ENCODE peak calls at places on chromosomes 4 and X, in seven cellular contexts. M, P, Z, G, O, C and E are unnamed samples.

GRCh38 chrX:87299563-87300160 is 217.9 kb upstream of the KLHL4 start:
- DNase-seq in M (no peak), P (no peak), Z (no peak), G (no peak), O (no peak), C (no peak), E (no peak)

GRCh38 chr4:52919451-52919850 is 57.3 kb downstream of the RASL11B start:
- DNase-seq in M (no peak), P (no peak), Z (no peak), G (no peak), O (no peak), C (no peak), E (no peak)

GRCh38 chr4:138843611-138844010 is 172.0 kb upstream of the NOCT start:
- DNase-seq in M (no peak), P (no peak), Z (no peak), G (no peak), O (no peak), C (no peak), E (no peak)

GRCh38 chr4:168511780-168512467 is 15.1 kb downstream of the PALLD start:
- DNase-seq in M (no peak), P (peak), Z (peak), G (no peak), O (peak), C (no peak), E (peak)

GRCh38 chrX:24293412-24293811 is 20.5 kb downstream of the SUPT20HL2 start:
- DNase-seq in M (no peak), P (no peak), Z (no peak), G (no peak), O (no peak), C (no peak), E (no peak)

GRCh38 chr4:93786149-93786548 is 42.4 kb upstream of the ATOH1 start:
- DNase-seq in M (no peak), P (no peak), Z (no peak), G (no peak), O (no peak), C (no peak), E (no peak)

GRCh38 chr4:151835467-151835866 is 74.7 kb upstream of the GATB start:
- DNase-seq in M (no peak), P (no peak), Z (no peak), G (no peak), O (no peak), C (no peak), E (no peak)

GRCh38 chrX:39854772-39855747 is 242.7 kb downstream of the BCOR start:
- DNase-seq in M (no peak), P (peak), Z (peak), G (no peak), O (peak), C (no peak), E (peak)

GRCh38 chrX:133294126-133294525 is 76.0 kb upstream of the TFDP3 start:
- DNase-seq in M (no peak), P (no peak), Z (no peak), G (no peak), O (no peak), C (no peak), E (no peak)

GRCh38 chrX:155027509-155028066 is 944 bp downstream of the FUNDC2 start:
- DNase-seq in M (no peak), P (no peak), Z (no peak), G (no peak), O (no peak), C (no peak), E (no peak)

GRCh38 chr4:107799634-107800033 is 25.1 kb upstream of the SGMS2 start:
- DNase-seq in M (no peak), P (no peak), Z (no peak), G (no peak), O (no peak), C (no peak), E (no peak)

GRCh38 chr4:181659202-181659601 is 584.0 kb upstream of the TENM3 start:
- DNase-seq in M (no peak), P (no peak), Z (no peak), G (no peak), O (no peak), C (no peak), E (no peak)

GRCh38 chr4:154564311-154564710 is 1.5 kb downstream of the FGB start:
- DNase-seq in M (no peak), P (no peak), Z (no peak), G (no peak), O (no peak), C (no peak), E (no peak)

GRCh38 chr4:41620594-41621256 is 82.8 kb downstream of the LIMCH1 start:
- DNase-seq in M (peak), P (no peak), Z (no peak), G (peak), O (no peak), C (no peak), E (no peak)

GRCh38 chr4:26859762-26860156 is 882 bp upstream of the STIM2 start:
- DNase-seq in M (peak), P (no peak), Z (no peak), G (no peak), O (no peak), C (no peak), E (no peak)

GRCh38 chrX:12975670-12975965 is 708 bp downstream of the TMSB4X start:
- DNase-seq in M (no peak), P (no peak), Z (no peak), G (peak), O (no peak), C (peak), E (no peak)

GRCh38 chr4:142044271-142044670 is 407.9 kb downstream of the IL15 start:
- DNase-seq in M (no peak), P (no peak), Z (no peak), G (no peak), O (no peak), C (no peak), E (no peak)

GRCh38 chr4:125582302-125582701 is 267.5 kb downstream of the FAT4 start:
- DNase-seq in M (no peak), P (no peak), Z (no peak), G (no peak), O (no peak), C (no peak), E (no peak)

GRCh38 chr4:38562751-38563198 is 101.2 kb upstream of the KLF3 start:
- DNase-seq in M (peak), P (no peak), Z (no peak), G (peak), O (no peak), C (no peak), E (no peak)

GRCh38 chr4:48967101-48967500 is 19.0 kb upstream of the CWH43 start:
- DNase-seq in M (no peak), P (no peak), Z (no peak), G (no peak), O (no peak), C (no peak), E (no peak)

GRCh38 chrX:111869639-111870034 is 6.3 kb upstream of the TRPC5OS start:
- DNase-seq in M (peak), P (peak), Z (no peak), G (no peak), O (no peak), C (no peak), E (peak)

GRCh38 chrX:17553451-17553850 is 178.5 kb downstream of the NHS start:
- DNase-seq in M (no peak), P (no peak), Z (no peak), G (no peak), O (no peak), C (no peak), E (no peak)

GRCh38 chr4:165207016-165207430 is 338 bp upstream of the KLHL2 start:
- DNase-seq in M (no peak), P (no peak), Z (peak), G (no peak), O (no peak), C (no peak), E (no peak)

GRCh38 chr4:6271701-6272465 is 2.2 kb downstream of the WFS1 start:
- DNase-seq in M (no peak), P (no peak), Z (no peak), G (peak), O (no peak), C (no peak), E (no peak)

GRCh38 chrX:19121898-19122640 is at the start of gene ADGRG2:
- DNase-seq in M (no peak), P (no peak), Z (no peak), G (peak), O (no peak), C (no peak), E (no peak)

GRCh38 chr4:139851133-139851532 is 185.5 kb downstream of the MGST2 start:
- DNase-seq in M (no peak), P (no peak), Z (no peak), G (no peak), O (no peak), C (no peak), E (no peak)

GRCh38 chr4:3668825-3669552 is 97.2 kb upstream of the ADRA2C start:
- DNase-seq in M (no peak), P (no peak), Z (no peak), G (no peak), O (no peak), C (no peak), E (no peak)

GRCh38 chrX:102604327-102604726 is 5.0 kb downstream of the ARMCX5 start:
- DNase-seq in M (no peak), P (no peak), Z (no peak), G (no peak), O (no peak), C (no peak), E (peak)

GRCh38 chr4:186240848-186241491 is 13.7 kb downstream of the KLKB1 start:
- DNase-seq in M (no peak), P (no peak), Z (no peak), G (no peak), O (no peak), C (no peak), E (no peak)

GRCh38 chr4:77203380-77204197 is 46.6 kb downstream of the CCNG2 start:
- DNase-seq in M (no peak), P (peak), Z (peak), G (no peak), O (peak), C (no peak), E (peak)

GRCh38 chrX:2451456-2452316 is 49.1 kb downstream of the DHRSX start:
- DNase-seq in M (no peak), P (no peak), Z (no peak), G (no peak), O (no peak), C (no peak), E (no peak)